ENCODE peak calls at places on chromosomes 12 and 14, in seven cellular contexts. Q is occipital lobe, S is iris pigment epithelial cell, X is right cardiac atrium, P is HEK293T, Z is kidney tubule cell, J is stromal cell of bone marrow. R is an unnamed sample.

GRCh38 chr14:52553671-52554575 is 1.3 kb downstream of the GPR137C start:
- DNase-seq in Q (peak; percentile 74), S (peak; percentile 92), X (peak; percentile 95), P (peak; percentile 74), Z (peak; percentile 89), J (peak; percentile 64), R (peak; percentile 89)

GRCh38 chr12:17918013-17918412 is 172.0 kb downstream of the RERGL start:
- DNase-seq in Q (no peak), S (peak; percentile 28), X (no peak), P (no peak), Z (no peak), J (no peak), R (no peak)

GRCh38 chr12:6735448-6736191 is 11.8 kb downstream of the COPS7A start:
- DNase-seq in Q (peak; percentile 50), S (peak; percentile 54), X (peak; percentile 90), P (peak; percentile 63), Z (peak; percentile 57), J (peak; percentile 38), R (peak; percentile 78)

GRCh38 chr12:54044425-54045093 is 9.1 kb upstream of the HOXC4 start:
- DNase-seq in Q (no peak), S (no peak), X (no peak), P (no peak), Z (no peak), J (no peak), R (no peak)

GRCh38 chr12:43740511-43741100 is 18.0 kb downstream of the PUS7L start:
- DNase-seq in Q (no peak), S (peak; percentile 28), X (no peak), P (no peak), Z (no peak), J (no peak), R (no peak)

GRCh38 chr14:89956294-89957009 is 725 bp downstream of the TDP1 start:
- DNase-seq in Q (peak; percentile 42), S (peak; percentile 95), X (peak; percentile 71), P (peak; percentile 17), Z (peak; percentile 98), J (peak; percentile 85), R (peak; percentile 35)

GRCh38 chr14:55107766-55108554 is 21.1 kb upstream of the LGALS3 start:
- DNase-seq in Q (peak; percentile 58), S (peak; percentile 98), X (peak; percentile 96), P (peak; percentile 48), Z (peak; percentile 91), J (peak; percentile 98), R (peak; percentile 55)

GRCh38 chr12:54015210-54015931 is 6.6 kb downstream of the HOXC8 start:
- DNase-seq in Q (no peak), S (no peak), X (no peak), P (no peak), Z (no peak), J (no peak), R (no peak)

GRCh38 chr12:28807535-28807934 is 341.5 kb upstream of the FAR2 start:
- DNase-seq in Q (no peak), S (no peak), X (no peak), P (no peak), Z (no peak), J (no peak), R (no peak)

GRCh38 chr12:65826513-65827171 is 2.4 kb downstream of the HMGA2 start:
- DNase-seq in Q (no peak), S (peak; percentile 45), X (no peak), P (no peak), Z (peak; percentile 79), J (peak; percentile 51), R (no peak)

GRCh38 chr12:84937383-84937782 is 24.8 kb upstream of the SLC6A15 start:
- DNase-seq in Q (no peak), S (no peak), X (no peak), P (no peak), Z (no peak), J (no peak), R (no peak)

GRCh38 chr14:35927727-35928126 is 101.6 kb downstream of the BRMS1L start:
- DNase-seq in Q (no peak), S (no peak), X (no peak), P (no peak), Z (peak; percentile 56), J (no peak), R (no peak)

GRCh38 chr12:13165578-13166120 is 30.9 kb upstream of the EMP1 start:
- DNase-seq in Q (no peak), S (peak; percentile 78), X (peak; percentile 83), P (no peak), Z (peak; percentile 94), J (peak; percentile 66), R (peak; percentile 89)

GRCh38 chr12:92271341-92271740 is 125.7 kb upstream of the BTG1 start:
- DNase-seq in Q (no peak), S (no peak), X (no peak), P (no peak), Z (no peak), J (no peak), R (no peak)

GRCh38 chr14:91009501-91010152 is 50.8 kb downstream of the RPS6KA5 start:
- DNase-seq in Q (no peak), S (no peak), X (no peak), P (no peak), Z (no peak), J (no peak), R (no peak)

GRCh38 chr12:116712458-116713303 is 25.2 kb downstream of the SPRING1 start:
- DNase-seq in Q (no peak), S (no peak), X (no peak), P (peak; percentile 58), Z (no peak), J (no peak), R (no peak)

GRCh38 chr14:92223027-92223426 is 99.9 kb upstream of the SLC24A4 start:
- DNase-seq in Q (no peak), S (no peak), X (no peak), P (no peak), Z (no peak), J (peak; percentile 12), R (no peak)

GRCh38 chr12:83323866-83324265 is 637.2 kb downstream of the TMTC2 start:
- DNase-seq in Q (no peak), S (no peak), X (no peak), P (no peak), Z (no peak), J (no peak), R (no peak)

GRCh38 chr14:74634481-74634880 is 22.4 kb upstream of the LTBP2 start:
- DNase-seq in Q (no peak), S (no peak), X (no peak), P (no peak), Z (no peak), J (no peak), R (no peak)

GRCh38 chr12:130708648-130709047 is 7.5 kb downstream of the RIMBP2 start:
- DNase-seq in Q (no peak), S (no peak), X (no peak), P (no peak), Z (no peak), J (no peak), R (no peak)

GRCh38 chr12:63882844-63883243 is 38.3 kb downstream of the SRGAP1 start:
- DNase-seq in Q (no peak), S (peak; percentile 77), X (no peak), P (peak; percentile 40), Z (no peak), J (no peak), R (peak; percentile 70)

GRCh38 chr14:99644723-99645544 is at the start of gene HHIPL1:
- DNase-seq in Q (no peak), S (peak; percentile 43), X (peak; percentile 80), P (no peak), Z (peak; percentile 31), J (no peak), R (no peak)

GRCh38 chr12:89156862-89157262 is 195.4 kb downstream of the DUSP6 start:
- DNase-seq in Q (no peak), S (peak; percentile 63), X (no peak), P (no peak), Z (no peak), J (peak; percentile 74), R (no peak)

GRCh38 chr14:61644834-61645233 is 50.5 kb upstream of the HIF1A start:
- DNase-seq in Q (no peak), S (peak; percentile 68), X (no peak), P (peak; percentile 39), Z (peak; percentile 17), J (no peak), R (no peak)

GRCh38 chr12:13027032-13027431 is 17.1 kb upstream of the FAM234B start:
- DNase-seq in Q (no peak), S (no peak), X (no peak), P (no peak), Z (no peak), J (no peak), R (no peak)

GRCh38 chr14:103313704-103314103 is 20.3 kb upstream of the EIF5 start:
- DNase-seq in Q (no peak), S (no peak), X (no peak), P (no peak), Z (no peak), J (no peak), R (no peak)

GRCh38 chr12:40515041-40515825 is 177.0 kb upstream of the CNTN1 start:
- DNase-seq in Q (no peak), S (no peak), X (no peak), P (no peak), Z (peak; percentile 1), J (peak; percentile 14), R (no peak)

GRCh38 chr12:120406080-120406479 is 31.8 kb upstream of the COX6A1 start:
- DNase-seq in Q (no peak), S (no peak), X (no peak), P (no peak), Z (no peak), J (no peak), R (no peak)

GRCh38 chr14:30020271-30020670 is 92.6 kb upstream of the PRKD1 start:
- DNase-seq in Q (no peak), S (no peak), X (no peak), P (no peak), Z (peak; percentile 3), J (no peak), R (no peak)

GRCh38 chr12:65810036-65810435 is 14.2 kb upstream of the HMGA2 start:
- DNase-seq in Q (no peak), S (no peak), X (no peak), P (no peak), Z (no peak), J (peak; percentile 41), R (no peak)

GRCh38 chr14:86221000-86221399 is 691.1 kb downstream of the FLRT2 start:
- DNase-seq in Q (no peak), S (no peak), X (no peak), P (no peak), Z (no peak), J (no peak), R (peak; percentile 5)

GRCh38 chr14:89600950-89601826 is 184.2 kb upstream of the FOXN3 start:
- DNase-seq in Q (no peak), S (peak; percentile 46), X (no peak), P (no peak), Z (no peak), J (no peak), R (no peak)

GRCh38 chr14:79515158-79515557 is 696.1 kb downstream of the DIO2 start:
- DNase-seq in Q (no peak), S (peak; percentile 7), X (no peak), P (no peak), Z (no peak), J (no peak), R (no peak)

GRCh38 chr14:102805454-102805891 is 28.2 kb downstream of the TRAF3 start:
- DNase-seq in Q (no peak), S (peak; percentile 73), X (no peak), P (no peak), Z (peak; percentile 93), J (peak; percentile 31), R (peak; percentile 21)

GRCh38 chr14:23559010-23559920 is 3.2 kb downstream of the THTPA start:
- DNase-seq in Q (no peak), S (peak; percentile 63), X (peak; percentile 83), P (peak; percentile 62), Z (peak; percentile 54), J (no peak), R (peak; percentile 25)

GRCh38 chr12:50515587-50515986 is 10.8 kb downstream of the DIP2B start:
- DNase-seq in Q (no peak), S (no peak), X (no peak), P (no peak), Z (no peak), J (no peak), R (no peak)

GRCh38 chr14:24098927-24099813 is 5.1 kb downstream of the PCK2 start:
- DNase-seq in Q (no peak), S (no peak), X (no peak), P (no peak), Z (no peak), J (no peak), R (peak; percentile 15)

GRCh38 chr14:61090432-61091216 is 109.6 kb downstream of the SLC38A6 start:
- DNase-seq in Q (no peak), S (peak; percentile 64), X (no peak), P (no peak), Z (no peak), J (no peak), R (no peak)

R was measured in thyroid gland.